ENCODE peak calls at places on chromosomes 3 and 15, in seven cellular contexts. W is iPS-NIHi11, C is GM10248, N is psoas muscle, K is stromal cell of bone marrow, J is A172, P is HEK293T. G is an unnamed sample.

GRCh38 chr3:71398157-71398836 is 185.2 kb downstream of the FOXP1 start:
- DNase-seq in W (no peak), P (no peak), K (no peak), N (no peak), C (no peak), J (no peak), G (no peak)

GRCh38 chr3:180265551-180265950 is 228.8 kb upstream of the PEX5L start:
- DNase-seq in C (no peak), P (no peak), W (no peak), J (peak; percentile 14), K (peak; percentile 66), N (no peak), G (no peak)

GRCh38 chr3:192038726-192039125 is 577.8 kb downstream of the PYDC2 start:
- DNase-seq in K (peak; percentile 8), C (no peak), J (peak; percentile 82), N (no peak), W (no peak), P (no peak), G (no peak)

GRCh38 chr3:184496933-184497332 is 64.7 kb upstream of the EPHB3 start:
- DNase-seq in C (no peak), J (no peak), N (no peak), W (no peak), K (no peak), P (no peak), G (no peak)

GRCh38 chr15:28106294-28107110 is 7.4 kb upstream of the OCA2 start:
- DNase-seq in P (no peak), J (no peak), W (peak; percentile 62), K (no peak), C (no peak), N (no peak), G (peak; percentile 71)

GRCh38 chr15:68735610-68736009 is 85.1 kb downstream of the ANP32A start:
- DNase-seq in N (no peak), K (no peak), W (no peak), J (no peak), P (no peak), C (no peak), G (no peak)

GRCh38 chr15:89499156-89499555 is 2.8 kb upstream of the RHCG start:
- DNase-seq in C (no peak), P (no peak), K (no peak), J (no peak), W (no peak), N (no peak), G (no peak)

GRCh38 chr3:102979682-102980378 is 545.0 kb downstream of the ZPLD1 start:
- DNase-seq in N (peak; percentile 79), J (peak; percentile 75), W (no peak), P (no peak), K (peak; percentile 91), C (no peak), G (no peak)

GRCh38 chr3:168511428-168512014 is 415.8 kb upstream of the GOLIM4 start:
- DNase-seq in P (peak; percentile 18), K (peak; percentile 3), W (peak; percentile 17), J (peak; percentile 5), N (no peak), C (peak; percentile 8), G (no peak)